ENCODE peak calls at places on chromosomes 1 and 21, in six cellular contexts. K, V, C, L, B and W are unnamed samples.

GRCh38 chr1:116772648-116773045 is 18.4 kb downstream of the CD2 start:
- DNase-seq in K (no peak), V (no peak), C (no peak), L (no peak), B (no peak), W (no peak)

GRCh38 chr1:240998024-240998423 is 359.0 kb downstream of the RGS7 start:
- DNase-seq in K (no peak), V (no peak), C (no peak), L (no peak), B (no peak), W (no peak)

GRCh38 chr1:91891969-91892368 is 6.0 kb upstream of the TGFBR3 start:
- DNase-seq in K (no peak), V (no peak), C (no peak), L (no peak), B (no peak), W (no peak)

GRCh38 chr1:16017461-16018303 is at the start of gene HSPB7:
- DNase-seq in K (no peak), V (peak), C (peak), L (no peak), B (no peak), W (no peak)

GRCh38 chr1:93152835-93153234 is 27.4 kb downstream of the TMED5 start:
- DNase-seq in K (no peak), V (no peak), C (no peak), L (no peak), B (no peak), W (no peak)

GRCh38 chr1:226990133-226990716 is 50.1 kb downstream of the COQ8A start:
- DNase-seq in K (no peak), V (no peak), C (no peak), L (no peak), B (no peak), W (no peak)

GRCh38 chr21:29888437-29888836 is 51.4 kb downstream of the GRIK1 start:
- DNase-seq in K (no peak), V (no peak), C (no peak), L (no peak), B (no peak), W (no peak)

GRCh38 chr1:23246274-23246673 is 29.0 kb upstream of the HTR1D start:
- DNase-seq in K (no peak), V (no peak), C (no peak), L (no peak), B (no peak), W (no peak)

GRCh38 chr1:9872430-9873165 is 37.5 kb downstream of the CTNNBIP1 start:
- DNase-seq in K (no peak), V (no peak), C (no peak), L (no peak), B (no peak), W (no peak)

GRCh38 chr1:107626075-107626796 is 338.7 kb downstream of the VAV3 start:
- DNase-seq in K (no peak), V (peak), C (no peak), L (no peak), B (no peak), W (no peak)

GRCh38 chr1:205739348-205740160 is 10.4 kb downstream of the NUCKS1 start:
- DNase-seq in K (no peak), V (no peak), C (no peak), L (no peak), B (no peak), W (no peak)

GRCh38 chr1:51569284-51570062 is 47.4 kb upstream of the OSBPL9 start:
- DNase-seq in K (no peak), V (peak), C (no peak), L (peak), B (peak), W (no peak)

GRCh38 chr1:154959448-154959825 is 2.1 kb downstream of the PYGO2 start:
- DNase-seq in K (no peak), V (no peak), C (no peak), L (no peak), B (no peak), W (no peak)

GRCh38 chr1:82893712-82894111 is 1093.0 kb downstream of the ADGRL2 start:
- DNase-seq in K (no peak), V (no peak), C (no peak), L (no peak), B (no peak), W (no peak)

GRCh38 chr1:60746278-60746761 is 336.0 kb upstream of the NFIA start:
- DNase-seq in K (no peak), V (no peak), C (no peak), L (no peak), B (no peak), W (no peak)

GRCh38 chr1:232533328-232533727 is 96.6 kb downstream of the SIPA1L2 start:
- DNase-seq in K (no peak), V (no peak), C (no peak), L (no peak), B (peak), W (no peak)

GRCh38 chr1:11676386-11677103 is 4.4 kb downstream of the MAD2L2 start:
- DNase-seq in K (no peak), V (no peak), C (no peak), L (no peak), B (no peak), W (no peak)

GRCh38 chr1:13700521-13701273 is 709 bp downstream of the PRDM2 start:
- DNase-seq in K (peak), V (peak), C (peak), L (peak), B (peak), W (peak)

GRCh38 chr1:53899206-53899628 is 5.2 kb downstream of the DIO1 start:
- DNase-seq in K (no peak), V (peak), C (no peak), L (no peak), B (no peak), W (no peak)

GRCh38 chr1:230868736-230869385 is 540 bp upstream of the C1orf198 start:
- DNase-seq in K (peak), V (peak), C (peak), L (no peak), B (peak), W (no peak)

GRCh38 chr1:63269571-63269970 is 52.8 kb upstream of the FOXD3 start:
- DNase-seq in K (no peak), V (no peak), C (no peak), L (peak), B (no peak), W (no peak)

GRCh38 chr1:67890862-67891261 is 57.6 kb upstream of the GNG12 start:
- DNase-seq in K (no peak), V (no peak), C (no peak), L (no peak), B (no peak), W (no peak)

GRCh38 chr1:83805921-83806320 is 193.0 kb downstream of the TTLL7 start:
- DNase-seq in K (no peak), V (no peak), C (no peak), L (no peak), B (no peak), W (no peak)

GRCh38 chr1:33271666-33272505 is 15.6 kb downstream of the ZNF362 start:
- DNase-seq in K (no peak), V (no peak), C (no peak), L (no peak), B (no peak), W (no peak)

GRCh38 chr1:233905416-233906051 is 1.1 kb downstream of the SLC35F3 start:
- DNase-seq in K (no peak), V (no peak), C (no peak), L (no peak), B (no peak), W (no peak)

GRCh38 chr1:200139661-200140250 is 112.2 kb downstream of the NR5A2 start:
- DNase-seq in K (no peak), V (no peak), C (no peak), L (peak), B (peak), W (no peak)

GRCh38 chr1:53656062-53656915 is 82.7 kb downstream of the GLIS1 start:
- DNase-seq in K (no peak), V (no peak), C (no peak), L (no peak), B (no peak), W (no peak)

GRCh38 chr1:2232255-2232915 is 4.3 kb downstream of the SKI start:
- DNase-seq in K (no peak), V (no peak), C (no peak), L (no peak), B (no peak), W (no peak)

GRCh38 chr21:32717851-32718316 is 9.9 kb downstream of the SYNJ1 start:
- DNase-seq in K (no peak), V (no peak), C (no peak), L (no peak), B (no peak), W (no peak)

GRCh38 chr1:14924012-14924452 is 229.5 kb upstream of the TMEM51 start:
- DNase-seq in K (peak), V (peak), C (peak), L (peak), B (peak), W (peak)

GRCh38 chr1:38992450-38993111 is 1.5 kb downstream of the AKIRIN1 start:
- DNase-seq in K (no peak), V (no peak), C (no peak), L (no peak), B (no peak), W (no peak)

GRCh38 chr1:7553042-7553690 is 217.9 kb upstream of the VAMP3 start:
- DNase-seq in K (no peak), V (no peak), C (no peak), L (no peak), B (no peak), W (no peak)
- TF ChIP-seq CTCF in K (no peak), V (no peak), C (no peak), L (no peak), B (no peak), W (no peak)

GRCh38 chr1:57424231-57425027 is 569 bp upstream of the DAB1 start:
- DNase-seq in K (no peak), V (peak), C (peak), L (no peak), B (no peak), W (no peak)
- TF ChIP-seq CTCF in K (no peak), V (peak), C (peak), L (no peak), B (no peak), W (no peak)

DNA sequence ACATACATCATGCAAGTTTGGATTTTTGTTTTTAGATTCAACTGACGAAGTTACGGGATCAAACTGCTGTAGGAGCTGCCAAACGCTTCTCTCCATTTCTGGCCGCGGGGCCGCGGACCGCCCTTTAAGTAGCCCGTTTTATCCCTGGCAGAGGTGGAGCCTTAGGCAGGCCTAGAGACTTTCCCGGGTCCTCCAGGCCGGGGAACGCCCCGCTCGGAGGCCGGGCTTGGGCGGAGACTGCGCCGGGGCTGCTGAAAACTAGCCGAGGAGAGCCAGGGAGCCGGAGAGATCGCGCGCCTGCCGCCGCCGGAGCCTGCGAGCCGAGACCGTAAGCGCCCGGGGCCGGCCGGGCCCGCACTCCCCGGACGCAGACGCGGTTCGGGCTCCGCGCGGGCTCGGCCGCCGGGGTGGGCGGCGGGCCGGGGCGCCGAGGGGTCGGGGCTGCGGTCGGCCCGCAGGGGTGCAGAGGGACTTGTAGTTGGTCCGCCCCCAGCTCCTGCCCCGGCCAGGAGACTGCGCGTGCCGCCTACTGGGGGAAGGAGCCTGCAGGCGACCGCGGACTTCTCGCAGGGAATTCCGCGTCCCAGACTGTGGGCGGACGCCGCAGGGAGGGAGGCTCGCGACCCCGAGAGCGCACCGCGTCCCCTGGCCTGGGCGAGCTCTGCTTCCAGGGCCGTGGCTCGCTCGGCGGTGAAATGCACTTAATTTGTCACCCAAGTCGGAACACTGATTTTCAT is at the start of gene EPHX1:
- DNase-seq in K (peak), V (peak), C (peak), L (peak), B (peak), W (peak)
- TF ChIP-seq CTCF in K (no peak), V (peak), C (no peak), L (peak), B (peak), W (no peak)

GRCh38 chr1:114755006-114755936 is 2.5 kb downstream of the CSDE1 start:
- DNase-seq in K (no peak), V (no peak), C (no peak), L (no peak), B (peak), W (no peak)

GRCh38 chr1:114758251-114758832 is 558 bp upstream of the CSDE1 start:
- DNase-seq in K (no peak), V (no peak), C (no peak), L (no peak), B (no peak), W (no peak)

GRCh38 chr1:114756949-114757454 is 782 bp downstream of the CSDE1 start:
- DNase-seq in K (peak), V (peak), C (peak), L (peak), B (peak), W (no peak)

GRCh38 chr1:114756009-114756892 is 1.5 kb downstream of the CSDE1 start:
- DNase-seq in K (no peak), V (no peak), C (no peak), L (no peak), B (peak), W (no peak)

DNA sequence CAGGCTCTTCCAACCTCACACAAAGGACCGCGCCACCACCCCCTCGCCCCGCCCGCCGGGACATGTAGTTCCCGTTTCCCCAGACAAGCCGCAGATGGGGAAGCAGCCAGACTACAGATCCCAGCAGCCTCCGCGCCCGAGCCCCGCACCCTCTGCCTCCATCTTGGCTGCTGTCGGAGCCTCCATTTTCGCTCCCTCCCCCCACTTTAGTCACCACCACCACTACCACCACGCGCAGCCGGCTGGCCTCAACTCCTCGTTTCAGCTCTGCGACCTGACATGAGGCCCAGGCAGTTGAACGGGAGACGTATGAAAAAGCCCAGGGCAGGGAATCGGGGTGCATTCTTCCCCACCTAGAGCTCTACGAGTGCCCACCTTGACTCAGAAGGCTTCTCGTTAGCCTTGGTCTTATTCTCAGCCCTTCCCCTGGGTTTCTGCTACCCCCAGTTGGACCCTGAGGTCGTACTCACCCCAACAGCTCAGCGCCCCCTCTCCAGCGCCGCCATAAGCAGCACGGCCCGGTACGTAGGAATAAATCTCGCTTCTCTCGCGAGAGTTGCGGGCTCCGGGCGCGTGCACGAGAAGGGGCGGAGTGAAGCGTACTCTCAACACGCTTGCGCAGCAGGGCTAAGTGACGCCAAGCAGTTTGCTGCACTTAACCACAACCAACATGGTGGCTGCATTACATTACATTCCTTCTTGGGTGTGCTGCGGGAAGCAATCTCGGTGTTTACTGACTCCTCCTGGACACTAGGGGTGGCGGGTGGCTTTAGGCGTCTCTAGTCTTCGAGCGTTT is at the start of gene CSDE1:
- DNase-seq in K (peak), V (peak), C (peak), L (peak), B (peak), W (peak)
- TF ChIP-seq CTCF in K (no peak), V (peak), C (no peak), L (peak), B (peak), W (no peak)

DNA sequence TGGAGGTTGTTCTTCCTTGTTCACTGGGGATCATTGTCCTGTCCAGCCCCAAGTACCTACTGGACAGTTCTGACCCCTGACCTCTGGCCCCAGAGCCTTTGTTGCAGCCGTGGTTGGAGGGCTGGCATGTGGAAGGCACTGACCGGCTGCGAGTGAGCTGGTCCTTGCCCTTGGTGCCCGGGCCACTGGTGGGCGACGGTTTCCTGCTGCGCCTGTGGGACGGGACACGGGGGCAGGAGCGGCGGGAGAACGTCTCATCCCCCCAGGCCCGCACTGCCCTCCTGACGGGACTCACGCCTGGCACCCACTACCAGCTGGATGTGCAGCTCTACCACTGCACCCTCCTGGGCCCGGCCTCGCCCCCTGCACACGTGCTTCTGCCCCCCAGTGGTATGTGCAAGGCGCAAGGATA is 11.4 kb downstream of the TIE1 start:
- DNase-seq in K (no peak), V (no peak), C (no peak), L (no peak), B (no peak), W (no peak)
- TF ChIP-seq CTCF in K (no peak), V (no peak), C (no peak), L (no peak), B (no peak), W (no peak)

DNA sequence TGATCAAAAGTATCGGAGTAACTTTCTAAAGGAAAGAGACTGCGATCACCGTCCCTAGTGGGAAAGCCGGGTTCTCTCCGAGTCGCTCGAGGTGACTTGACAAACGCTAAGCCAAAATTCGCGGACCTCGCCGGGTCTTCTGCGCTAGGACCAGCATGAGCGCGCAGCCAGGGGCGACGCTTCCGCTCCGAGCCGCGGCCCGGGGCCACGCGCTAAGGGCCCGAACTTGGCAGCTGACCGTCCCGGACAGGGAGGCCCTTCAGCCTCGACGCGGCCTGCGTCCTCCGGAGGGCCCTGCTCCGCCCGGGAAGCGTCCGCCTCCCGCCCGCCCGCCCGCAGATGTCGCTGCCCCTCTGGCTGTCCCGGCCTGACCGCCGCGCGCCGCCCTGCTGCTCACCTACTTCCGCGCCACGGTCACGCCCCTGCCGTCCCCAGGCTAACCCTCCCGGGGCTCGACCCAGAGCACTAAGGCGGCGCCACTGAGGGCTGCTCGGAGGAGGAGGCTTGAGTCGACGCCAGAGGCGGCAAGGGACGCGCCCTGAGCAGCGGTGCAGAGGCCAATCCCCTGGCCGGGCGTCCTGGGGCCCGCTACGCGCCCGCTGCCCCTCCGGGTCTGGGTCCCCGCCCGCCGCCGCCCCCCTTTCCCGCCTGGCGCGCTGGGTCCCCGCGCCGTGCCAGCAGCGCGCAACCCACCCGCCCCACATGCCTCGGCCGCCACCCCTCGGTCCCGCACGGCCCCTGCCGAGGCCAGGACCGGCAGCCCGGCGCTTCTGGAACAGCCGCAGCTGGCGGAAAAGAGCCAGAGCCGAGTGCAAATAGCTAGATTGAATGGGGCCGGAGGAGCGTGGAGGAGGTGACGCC is 896 bp upstream of the DUSP10 start:
- DNase-seq in K (peak), V (peak), C (peak), L (peak), B (peak), W (peak)
- TF ChIP-seq CTCF in K (no peak), V (peak), C (no peak), L (peak), B (no peak), W (no peak)

GRCh38 chr1:88302843-88303486 is 381.1 kb upstream of the PKN2 start:
- DNase-seq in K (no peak), V (peak), C (peak), L (no peak), B (peak), W (no peak)
- TF ChIP-seq CTCF in K (no peak), V (peak), C (peak), L (peak), B (peak), W (no peak)

GRCh38 chr1:41021526-41022308 is at the start of gene SLFNL1:
- DNase-seq in K (no peak), V (no peak), C (no peak), L (no peak), B (no peak), W (no peak)

GRCh38 chr1:41024953-41025352 is 3.4 kb upstream of the SLFNL1 start:
- DNase-seq in K (no peak), V (no peak), C (no peak), L (no peak), B (no peak), W (no peak)

GRCh38 chr1:41022424-41022823 is 899 bp upstream of the SLFNL1 start:
- DNase-seq in K (no peak), V (no peak), C (no peak), L (no peak), B (no peak), W (no peak)

GRCh38 chr1:41025979-41026819 is 4.7 kb upstream of the SLFNL1 start:
- DNase-seq in K (no peak), V (no peak), C (no peak), L (no peak), B (no peak), W (no peak)

GRCh38 chr1:41023279-41023990 is 1.9 kb upstream of the SLFNL1 start:
- DNase-seq in K (no peak), V (no peak), C (no peak), L (no peak), B (no peak), W (no peak)
- TF ChIP-seq CTCF in K (no peak), V (peak), C (no peak), L (no peak), B (no peak), W (no peak)